ENCODE peak calls at places on chromosomes 5 and 9, in four cellular contexts. Q is choroid plexus epithelial cell, C is upper lobe of right lung, K is endothelial cell of umbilical vein. W is an unnamed sample.

GRCh38 chr9:109948453-109948852 is 168.5 kb downstream of the PALM2AKAP2 start:
- DNase-seq in K (no peak), C (no peak), Q (no peak), W (no peak)

GRCh38 chr5:170293273-170293672 is 4.3 kb downstream of the LCP2 start:
- DNase-seq in C (peak; percentile 78), Q (no peak), K (no peak), W (no peak)

GRCh38 chr5:131496400-131496713 is 138.7 kb downstream of the RAPGEF6 start:
- DNase-seq in K (no peak), C (peak; percentile 61), Q (no peak), W (no peak)

GRCh38 chr9:137412431-137412830 is 10.5 kb downstream of the EXD3 start:
- DNase-seq in Q (peak; percentile 51), K (no peak), C (no peak), W (no peak)

GRCh38 chr5:158385982-158386381 is 527.0 kb upstream of the CLINT1 start:
- DNase-seq in Q (no peak), C (no peak), K (no peak), W (no peak)

GRCh38 chr5:145101246-145101645 is 733.9 kb downstream of the PRELID2 start:
- DNase-seq in K (no peak), Q (no peak), C (no peak), W (no peak)

GRCh38 chr5:52947208-52947607 is 41.9 kb upstream of the ITGA2 start:
- DNase-seq in C (no peak), Q (peak; percentile 82), K (peak; percentile 17), W (no peak)

GRCh38 chr5:157059891-157060290 is 975 bp upstream of the HAVCR1 start:
- DNase-seq in C (no peak), Q (no peak), K (no peak), W (no peak)

GRCh38 chr9:127535834-127536233 is 76.2 kb upstream of the STXBP1 start:
- DNase-seq in K (no peak), C (no peak), Q (peak; percentile 67), W (peak; percentile 71)

GRCh38 chr5:157026789-157027424 is 32.0 kb downstream of the HAVCR1 start:
- DNase-seq in K (no peak), Q (no peak), C (no peak), W (no peak)

GRCh38 chr5:61600141-61600480 is 268.1 kb downstream of the ZSWIM6 start:
- DNase-seq in C (no peak), K (no peak), Q (no peak), W (no peak)

GRCh38 chr5:174159327-174160247 is 114.1 kb downstream of the NSG2 start:
- DNase-seq in Q (peak; percentile 34), K (no peak), C (no peak), W (no peak)

GRCh38 chr5:178650214-178650613 is 23.4 kb upstream of the CLK4 start:
- DNase-seq in Q (peak; percentile 54), K (no peak), C (no peak), W (no peak)

GRCh38 chr9:105858877-105859276 is 164.5 kb downstream of the TMEM38B start:
- DNase-seq in K (no peak), Q (no peak), C (no peak), W (no peak)

GRCh38 chr5:143138839-143139238 is 264.6 kb downstream of the NR3C1 start:
- DNase-seq in C (no peak), K (no peak), Q (peak; percentile 17), W (no peak)

GRCh38 chr5:74682636-74683035 is 2.4 kb upstream of the HEXB start:
- DNase-seq in K (no peak), C (no peak), Q (no peak), W (no peak)

GRCh38 chr5:94689871-94690270 is 71.4 kb downstream of the SLF1 start:
- DNase-seq in Q (no peak), K (no peak), C (no peak), W (no peak)

GRCh38 chr9:16001856-16002255 is 449.0 kb downstream of the CCDC171 start:
- DNase-seq in C (no peak), K (no peak), Q (no peak), W (peak; percentile 28)

GRCh38 chr9:130946778-130947617 is 8.0 kb upstream of the FIBCD1 start:
- DNase-seq in Q (peak; percentile 38), K (no peak), C (no peak), W (peak; percentile 44)

GRCh38 chr5:126251024-126251423 is 172.2 kb upstream of the GRAMD2B start:
- DNase-seq in Q (no peak), C (no peak), K (no peak), W (no peak)

GRCh38 chr5:133369161-133369783 is 243.1 kb downstream of the FSTL4 start:
- DNase-seq in K (no peak), C (no peak), Q (no peak), W (no peak)

GRCh38 chr5:105687493-105687892 is 1983.2 kb downstream of the EFNA5 start:
- DNase-seq in C (no peak), Q (no peak), K (no peak), W (no peak)

GRCh38 chr5:105684799-105685198 is 1985.9 kb downstream of the EFNA5 start:
- DNase-seq in C (no peak), K (no peak), Q (peak; percentile 15), W (no peak)

GRCh38 chr5:105685884-105686283 is 1984.9 kb downstream of the EFNA5 start:
- DNase-seq in K (no peak), Q (no peak), C (no peak), W (no peak)

GRCh38 chr5:105688227-105688807 is 1982.4 kb downstream of the EFNA5 start:
- DNase-seq in K (no peak), Q (no peak), C (no peak), W (no peak)
- TF ChIP-seq CTCF in K (no peak), Q (no peak), C (no peak), W (no peak)

GRCh38 chr5:111954516-111955337 is 197.7 kb upstream of the NREP start:
- DNase-seq in K (no peak), Q (peak; percentile 55), C (no peak), W (peak; percentile 50)
- H3K4me3 ChIP-seq in K (no peak overlapping the region), Q (no peak overlapping the region), C (no peak overlapping the region), W (no peak overlapping the region)

GRCh38 chr5:97980291-97980690 is 793.2 kb upstream of the RGMB start:
- DNase-seq in C (no peak), K (peak; percentile 55), Q (peak; percentile 14), W (peak; percentile 33)

GRCh38 chr5:97991236-97991635 is 782.2 kb upstream of the RGMB start:
- DNase-seq in C (no peak), Q (no peak), K (no peak), W (no peak)

GRCh38 chr5:97986069-97986468 is 787.4 kb upstream of the RGMB start:
- DNase-seq in C (no peak), K (peak; percentile 9), Q (peak; percentile 57), W (peak; percentile 33)
- TF ChIP-seq CTCF in C (no peak), K (no peak), Q (peak; percentile 26), W (no peak)

GRCh38 chr5:54295658-54296276 is 14.6 kb downstream of the ARL15 start:
- DNase-seq in C (no peak), Q (no peak), K (peak; percentile 25), W (no peak)
- H3K4me3 ChIP-seq in C (no peak overlapping the region), Q (no peak overlapping the region), K (no peak overlapping the region), W (no peak overlapping the region)